ENCODE peak calls at places on chromosomes 7 and 10, in four cellular contexts. L, H, X and B are unnamed samples.

GRCh38 chr7:43296306-43296705 is 183.9 kb downstream of the HECW1 start:
- DNase-seq in L (peak), X (no peak), H (no peak), B (no peak)

GRCh38 chr7:2260820-2261219 is 18.8 kb downstream of the NUDT1 start:
- DNase-seq in L (peak), H (no peak), X (no peak), B (no peak)

GRCh38 chr7:140165422-140165821 is 11.4 kb downstream of the KDM7A start:
- DNase-seq in H (peak), X (no peak), L (peak), B (peak)

GRCh38 chr10:30718877-30719268 is 89.3 kb upstream of the LYZL2 start:
- DNase-seq in H (no peak), X (no peak), L (no peak), B (no peak)

GRCh38 chr10:60910543-60910942 is 33.4 kb downstream of the RHOBTB1 start:
- DNase-seq in H (no peak), X (peak), L (no peak), B (peak)

GRCh38 chr10:122567056-122567660 is 6.6 kb downstream of the DMBT1 start:
- DNase-seq in X (peak), L (no peak), H (no peak), B (peak)

GRCh38 chr7:28392289-28392688 is 20.0 kb upstream of the CREB5 start:
- DNase-seq in H (no peak), X (no peak), L (no peak), B (no peak)

GRCh38 chr10:70742537-70743429 is 42.4 kb downstream of the TBATA start:
- DNase-seq in L (peak), H (peak), X (peak), B (peak)

GRCh38 chr10:23396695-23397094 is 42.2 kb upstream of the OTUD1 start:
- DNase-seq in H (no peak), X (no peak), L (no peak), B (no peak)

GRCh38 chr7:134693256-134693655 is 46.6 kb downstream of the BPGM start:
- DNase-seq in X (peak), L (peak), H (peak), B (peak)

GRCh38 chr10:60654813-60655464 is 123.3 kb upstream of the CDK1 start:
- DNase-seq in L (peak), X (no peak), H (no peak), B (peak)

GRCh38 chr7:17580861-17581260 is 282.4 kb downstream of the AHR start:
- DNase-seq in H (no peak), L (no peak), X (no peak), B (peak)

GRCh38 chr10:79155301-79156081 is 86.7 kb downstream of the ZMIZ1 start:
- DNase-seq in X (no peak), L (peak), H (no peak), B (peak)

GRCh38 chr7:82599910-82600309 is 156.3 kb upstream of the CACNA2D1 start:
- DNase-seq in X (no peak), L (no peak), H (no peak), B (no peak)

GRCh38 chr7:101172854-101173751 is 7.0 kb downstream of the NAT16 start:
- DNase-seq in L (peak), H (peak), X (peak), B (peak)

GRCh38 chr7:107874605-107875446 is 16.2 kb upstream of the DLD start:
- DNase-seq in L (peak), H (peak), X (no peak), B (peak)

GRCh38 chr10:24947304-24948097 is 4.9 kb downstream of the PRTFDC1 start:
- DNase-seq in X (no peak), H (peak), L (peak), B (peak)

GRCh38 chr10:7317799-7318446 is 92.9 kb downstream of the SFMBT2 start:
- DNase-seq in X (no peak), H (no peak), L (no peak), B (no peak)

GRCh38 chr7:106071999-106072714 is 40.0 kb downstream of the SYPL1 start:
- DNase-seq in L (no peak), H (no peak), X (no peak), B (no peak)

GRCh38 chr7:129845178-129845971 is 107.4 kb downstream of the UBE2H start:
- DNase-seq in H (peak), X (no peak), L (peak), B (peak)

GRCh38 chr7:1917221-1918062 is 247.4 kb downstream of the ELFN1 start:
- DNase-seq in H (no peak), L (no peak), X (no peak), B (peak)

GRCh38 chr7:15554081-15554480 is 7.7 kb downstream of the AGMO start:
- DNase-seq in H (peak), L (peak), X (no peak), B (peak)

DNA sequence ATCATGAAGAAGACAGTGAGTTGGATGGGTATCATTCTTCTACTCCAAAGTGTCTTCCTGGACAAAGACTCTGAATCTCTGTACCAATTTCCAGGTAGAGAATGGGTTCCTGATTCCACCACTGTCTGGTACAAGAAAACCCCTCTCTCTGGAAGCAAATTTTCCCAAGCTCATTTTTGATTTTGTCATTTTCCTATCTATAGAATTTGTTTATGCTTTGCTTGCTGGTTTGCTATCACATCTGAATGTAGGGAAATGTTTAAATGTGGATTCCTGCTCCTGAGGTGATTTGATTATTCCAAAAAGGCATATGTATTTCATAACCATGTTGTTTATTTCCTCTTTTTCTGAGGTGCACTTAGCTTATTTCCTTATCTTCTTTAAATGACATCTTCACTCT is at the start of gene TAS2R16:
- DNase-seq in H (no peak), X (no peak), L (no peak), B (no peak)
- H3K4me3 ChIP-seq in H (no peak), X (no peak), L (no peak), B (no peak)

GRCh38 chr7:55054252-55054651 is 35.4 kb downstream of the EGFR start:
- DNase-seq in L (no peak), H (no peak), X (no peak), B (peak)
- TF ChIP-seq CTCF in L (no peak), H (no peak), X (no peak), B (peak)

DNA sequence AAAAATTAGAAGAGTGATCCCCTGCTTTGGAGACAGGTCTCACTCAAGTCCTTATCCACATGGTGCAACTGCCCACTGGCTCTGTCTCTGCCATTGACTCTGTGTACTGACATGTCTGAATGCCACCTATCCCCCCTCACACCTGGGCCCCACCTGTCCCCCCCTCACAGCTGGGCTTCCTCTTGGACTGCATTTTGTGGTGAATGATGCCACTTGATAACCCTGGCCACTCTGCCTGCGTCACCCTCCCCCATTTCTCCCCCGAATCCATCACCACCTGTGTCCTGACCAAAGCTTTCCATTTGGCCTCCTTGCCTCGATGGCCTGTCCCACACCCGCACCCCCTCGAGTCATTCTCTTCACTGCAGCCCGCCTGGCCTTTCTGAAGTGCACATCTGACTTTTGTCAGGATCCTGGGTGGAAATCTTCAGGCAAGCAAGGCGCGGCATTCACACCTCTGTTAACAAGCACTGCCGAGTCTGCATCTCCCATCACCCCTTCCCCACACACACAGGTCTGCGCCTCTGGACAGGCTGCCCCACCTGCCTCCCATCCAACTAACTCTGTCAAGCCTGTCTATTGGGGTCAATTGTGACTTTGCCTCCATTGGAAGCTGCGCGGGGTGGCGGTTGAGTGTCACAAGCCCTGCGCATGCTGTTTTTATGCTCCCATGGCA is 175.3 kb upstream of the KLF14 start:
- DNase-seq in X (no peak), H (no peak), L (no peak), B (no peak)
- H3K4me3 ChIP-seq in X (no peak), H (peak), L (peak), B (peak)

GRCh38 chr10:50613150-50613549 is 10.6 kb downstream of the SGMS1 start:
- DNase-seq in L (no peak), X (no peak), H (no peak), B (no peak)

GRCh38 chr10:50618624-50619023 is 5.1 kb downstream of the SGMS1 start:
- DNase-seq in H (no peak), X (no peak), L (no peak), B (no peak)

GRCh38 chr10:50613726-50614443 is 9.9 kb downstream of the SGMS1 start:
- DNase-seq in X (no peak), L (no peak), H (no peak), B (no peak)

GRCh38 chr10:50615654-50616053 is 8.1 kb downstream of the SGMS1 start:
- DNase-seq in X (no peak), L (no peak), H (no peak), B (no peak)

DNA sequence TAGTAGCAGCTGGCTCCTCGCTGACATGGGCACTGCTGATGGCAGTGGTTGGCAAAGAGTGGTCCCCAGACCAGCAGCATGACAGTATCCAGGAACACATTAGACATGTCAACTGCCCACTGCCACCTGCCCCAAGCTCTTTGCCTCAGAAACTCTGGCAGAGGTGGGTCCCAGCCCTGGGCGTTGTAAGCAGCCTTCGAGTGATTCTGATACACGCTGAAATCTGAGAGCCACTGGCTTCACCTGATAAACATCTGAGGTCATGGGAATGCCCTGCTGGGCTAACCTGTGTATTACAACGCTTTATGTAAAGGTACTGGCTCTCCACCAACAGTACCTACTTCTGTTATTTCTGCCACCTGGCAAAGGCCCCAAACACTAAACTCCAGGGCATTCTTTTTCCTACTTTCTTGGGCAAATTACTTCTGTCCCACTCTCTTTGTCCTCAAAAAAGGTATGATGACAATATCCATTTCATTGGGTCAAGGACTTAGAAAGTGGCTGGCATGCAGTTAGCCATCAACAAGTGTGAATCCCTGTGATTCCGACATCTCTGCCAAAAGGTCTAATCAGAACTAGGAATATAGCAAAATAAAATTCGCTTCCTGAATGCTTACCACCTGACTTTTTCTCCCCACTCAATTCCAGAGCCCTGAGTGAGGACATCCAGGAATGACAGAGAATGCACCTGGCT is 9.2 kb downstream of the SGMS1 start:
- DNase-seq in H (no peak), L (no peak), X (no peak), B (no peak)
- TF ChIP-seq CTCF in H (peak), L (no peak), X (no peak), B (no peak)

DNA sequence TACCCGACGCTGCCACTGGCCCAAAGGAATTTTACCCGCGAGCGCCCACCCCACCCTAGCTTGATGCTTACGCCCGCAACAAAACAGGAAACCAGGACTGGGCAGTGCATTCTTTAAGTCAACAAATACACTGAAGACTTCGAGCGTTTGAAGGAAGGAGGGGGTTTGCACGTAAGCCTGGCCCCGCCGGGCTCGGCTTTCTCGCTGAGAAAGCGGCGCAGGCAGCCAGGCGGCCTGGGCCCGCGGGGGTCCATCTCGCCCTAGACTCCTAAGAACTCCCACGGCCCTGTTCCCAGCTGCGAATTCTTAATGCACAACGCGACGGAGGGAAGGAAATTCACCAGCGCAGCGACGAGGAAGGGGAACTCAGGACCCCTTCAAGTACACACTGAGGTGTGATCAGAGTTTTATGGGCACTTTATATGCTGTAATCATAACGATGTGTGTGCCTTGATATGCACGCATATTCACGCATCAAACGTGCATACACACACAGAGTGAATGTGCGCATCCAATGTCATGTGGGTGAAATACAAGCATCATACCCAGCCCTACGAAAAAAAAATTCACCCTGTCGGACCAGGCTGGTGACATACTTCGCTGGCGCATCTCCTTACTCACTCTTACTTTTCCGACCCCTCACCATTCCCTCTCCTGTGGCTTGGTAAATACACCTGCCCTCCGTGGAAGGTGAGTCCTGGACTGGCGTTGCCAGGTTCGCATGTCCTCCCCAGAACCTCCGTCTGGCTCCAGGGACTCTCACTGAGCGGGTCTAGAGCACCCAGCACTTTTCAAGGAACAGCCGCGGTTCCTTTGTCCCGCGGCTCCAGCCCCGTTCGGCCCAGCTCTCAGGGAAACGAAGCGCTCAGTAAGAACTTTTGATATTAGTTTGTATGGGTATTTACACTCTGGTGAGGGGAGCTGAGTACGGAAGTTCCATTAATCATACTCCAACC is 5.7 kb upstream of the HOXA13 start:
- DNase-seq in L (no peak), H (no peak), X (no peak), B (no peak)
- H3K4me3 ChIP-seq in L (no peak), H (no peak), X (peak), B (peak)

DNA sequence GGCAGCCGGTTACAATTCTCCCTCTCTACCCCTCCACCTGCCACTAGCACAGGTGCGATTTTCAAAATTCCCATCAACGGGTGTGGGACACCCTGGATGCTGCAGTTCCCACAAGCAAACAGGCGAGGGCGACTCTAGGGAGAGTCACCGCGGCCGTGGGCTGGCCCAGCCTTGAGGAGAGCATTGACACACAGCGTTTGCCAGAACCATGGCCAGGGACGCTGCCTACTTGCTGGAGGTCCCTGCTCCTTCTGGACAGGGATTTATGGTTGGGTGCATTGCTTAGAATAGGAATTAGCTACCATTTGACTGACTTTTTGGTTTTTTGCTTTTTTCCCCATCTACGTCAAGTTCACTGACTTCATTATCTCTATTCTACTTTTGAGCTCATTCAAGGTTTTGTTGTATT is 19.0 kb upstream of the CLDN4 start:
- DNase-seq in L (peak), X (no peak), H (peak), B (peak)
- TF ChIP-seq CTCF in L (peak), X (no peak), H (peak), B (peak)

GRCh38 chr10:10910634-10911033 is 107.0 kb upstream of the CELF2 start:
- DNase-seq in L (peak), H (no peak), X (no peak), B (no peak)
- H3K4me3 ChIP-seq in L (no peak), H (no peak), X (no peak), B (no peak)

GRCh38 chr7:151790826-151791379 is 86.0 kb downstream of the PRKAG2 start:
- DNase-seq in L (no peak), X (no peak), H (no peak), B (no peak)

GRCh38 chr7:151790095-151790825 is 86.7 kb downstream of the PRKAG2 start:
- DNase-seq in X (no peak), L (no peak), H (no peak), B (no peak)

GRCh38 chr7:151792671-151793070 is 84.2 kb downstream of the PRKAG2 start:
- DNase-seq in L (no peak), X (no peak), H (no peak), B (no peak)

GRCh38 chr7:151793531-151793935 is 83.4 kb downstream of the PRKAG2 start:
- DNase-seq in H (no peak), X (no peak), L (no peak), B (peak)

DNA sequence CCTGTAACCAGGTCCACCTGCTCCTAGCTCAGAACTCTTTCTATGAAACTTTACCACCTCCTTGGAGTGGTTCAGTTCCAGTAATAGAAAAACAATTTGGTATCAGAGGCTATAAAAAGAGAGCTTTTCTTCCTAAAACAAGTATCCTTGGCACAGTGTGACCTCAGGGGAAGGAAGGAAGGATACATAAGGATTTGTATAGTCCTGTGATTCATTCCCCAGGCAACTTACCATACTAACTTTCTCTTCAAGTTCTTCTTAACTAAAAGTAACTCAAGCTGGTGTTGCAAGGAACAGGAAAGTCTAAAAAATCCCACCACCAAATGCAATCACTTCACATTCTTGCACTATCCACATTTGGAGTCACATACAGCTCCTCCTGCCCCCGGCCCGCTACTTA is 84.9 kb downstream of the PRKAG2 start:
- DNase-seq in L (no peak), H (no peak), X (no peak), B (no peak)
- TF ChIP-seq CTCF in L (no peak), H (no peak), X (no peak), B (no peak)